ENCODE peak calls at places on chromosomes 11 and 22, in six cellular contexts. H, C, Z, K, E and N are unnamed samples.
A peak's percentile ranks its signal among the peaks of the same experiment; 100 is the strongest.

GRCh38 chr22:29726512-29727247 is 6.9 kb downstream of the CABP7 start:
- DNase-seq in C (no peak), E (no peak), H (no peak), K (no peak), Z (no peak), N (no peak)

GRCh38 chr11:76524919-76525318 is 80.1 kb downstream of the EMSY start:
- DNase-seq in K (peak; percentile 16), Z (no peak), H (no peak), C (no peak), E (peak; percentile 42), N (peak; percentile 26)

GRCh38 chr22:42072606-42073330 is 1.3 kb upstream of the PHETA2 start:
- DNase-seq in K (no peak), C (no peak), Z (no peak), H (no peak), E (no peak), N (no peak)

GRCh38 chr11:69080361-69080973 is 31.7 kb downstream of the TPCN2 start:
- DNase-seq in C (no peak), K (peak; percentile 40), H (no peak), E (no peak), Z (no peak), N (no peak)

GRCh38 chr11:35281169-35281591 is 138.2 kb downstream of the SLC1A2 start:
- DNase-seq in C (no peak), H (no peak), Z (no peak), E (no peak), K (no peak), N (no peak)

GRCh38 chr11:35969089-35970046 is 25.5 kb downstream of the LDLRAD3 start:
- DNase-seq in C (no peak), K (no peak), E (no peak), H (no peak), Z (no peak), N (no peak)

GRCh38 chr11:114140826-114141225 is 81.3 kb downstream of the ZBTB16 start:
- DNase-seq in H (no peak), K (no peak), Z (no peak), C (no peak), E (no peak), N (no peak)

GRCh38 chr22:44583076-44583760 is 85.2 kb upstream of the RTL6 start:
- DNase-seq in K (peak; percentile 18), E (no peak), C (no peak), Z (no peak), H (no peak), N (no peak)

GRCh38 chr11:124745835-124746620 is 6.0 kb downstream of the VSIG2 start:
- DNase-seq in Z (peak; percentile 80), C (no peak), H (no peak), K (peak; percentile 24), E (no peak), N (no peak)

GRCh38 chr11:121426476-121427454 is 25.3 kb upstream of the SORL1 start:
- DNase-seq in K (no peak), E (no peak), Z (peak; percentile 80), H (no peak), C (no peak), N (peak; percentile 12)

GRCh38 chr11:126624491-126624890 is 269.0 kb downstream of the ST3GAL4 start:
- DNase-seq in K (no peak), E (no peak), C (no peak), Z (no peak), H (no peak), N (no peak)

GRCh38 chr11:116638463-116638862 is 134.3 kb downstream of the BUD13 start:
- DNase-seq in Z (no peak), K (no peak), C (no peak), E (no peak), H (no peak), N (no peak)

GRCh38 chr22:38062782-38063181 is 5.6 kb downstream of the PICK1 start:
- DNase-seq in H (no peak), Z (no peak), K (no peak), C (no peak), E (no peak), N (no peak)

GRCh38 chr11:1937616-1938342 is 9.4 kb upstream of the MRPL23 start:
- DNase-seq in H (no peak), E (no peak), Z (no peak), C (no peak), K (no peak), N (no peak)

GRCh38 chr11:16382638-16383380 is 26.5 kb upstream of the SOX6 start:
- DNase-seq in H (no peak), E (no peak), Z (no peak), K (no peak), C (no peak), N (no peak)

DNA sequence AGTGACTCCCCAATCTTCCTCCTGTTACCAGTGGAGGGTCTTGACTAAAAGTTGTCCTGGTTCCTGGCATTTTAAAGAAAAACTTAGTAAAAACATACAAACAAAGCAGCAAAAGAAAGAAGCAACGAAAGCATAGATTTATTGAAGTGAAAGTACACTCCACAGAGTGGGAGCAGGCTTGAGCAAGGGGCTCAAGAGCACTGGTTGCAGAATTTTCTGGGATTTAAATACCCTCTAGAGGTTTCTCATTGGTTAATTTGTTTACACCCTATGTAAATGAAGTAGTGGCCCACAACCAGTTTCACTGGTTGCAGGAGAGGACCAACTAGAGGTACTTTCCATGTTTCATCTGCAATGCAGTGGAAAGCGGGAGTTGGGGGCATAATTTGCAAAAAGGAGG is 10.7 kb downstream of the FAM111B start:
- DNase-seq in E (no peak), H (no peak), K (no peak), C (no peak), Z (no peak), N (no peak)
- H3K4me1 ChIP-seq in E (peaks cover 7% of the 10 kb centered on the region), H (no peaks in the 10 kb centered on the region), K (no peaks in the 10 kb centered on the region), C (no peaks in the 10 kb centered on the region), Z (no peaks in the 10 kb centered on the region), N (no peaks in the 10 kb centered on the region)

GRCh38 chr11:62105611-62106245 is 18.1 kb upstream of the INCENP start:
- DNase-seq in Z (no peak), K (no peak), C (no peak), E (no peak), H (no peak), N (no peak)

GRCh38 chr11:62103141-62103540 is 20.7 kb upstream of the INCENP start:
- DNase-seq in H (no peak), C (no peak), K (no peak), E (no peak), Z (no peak), N (no peak)

GRCh38 chr11:62104001-62104400 is 19.8 kb upstream of the INCENP start:
- DNase-seq in K (no peak), Z (no peak), H (no peak), E (no peak), C (no peak), N (no peak)

GRCh38 chr11:62108017-62108750 is 15.6 kb upstream of the INCENP start:
- DNase-seq in Z (peak; percentile 92), K (peak; percentile 74), H (peak; percentile 11), C (peak; percentile 52), E (peak; percentile 65), N (peak; percentile 59)

DNA sequence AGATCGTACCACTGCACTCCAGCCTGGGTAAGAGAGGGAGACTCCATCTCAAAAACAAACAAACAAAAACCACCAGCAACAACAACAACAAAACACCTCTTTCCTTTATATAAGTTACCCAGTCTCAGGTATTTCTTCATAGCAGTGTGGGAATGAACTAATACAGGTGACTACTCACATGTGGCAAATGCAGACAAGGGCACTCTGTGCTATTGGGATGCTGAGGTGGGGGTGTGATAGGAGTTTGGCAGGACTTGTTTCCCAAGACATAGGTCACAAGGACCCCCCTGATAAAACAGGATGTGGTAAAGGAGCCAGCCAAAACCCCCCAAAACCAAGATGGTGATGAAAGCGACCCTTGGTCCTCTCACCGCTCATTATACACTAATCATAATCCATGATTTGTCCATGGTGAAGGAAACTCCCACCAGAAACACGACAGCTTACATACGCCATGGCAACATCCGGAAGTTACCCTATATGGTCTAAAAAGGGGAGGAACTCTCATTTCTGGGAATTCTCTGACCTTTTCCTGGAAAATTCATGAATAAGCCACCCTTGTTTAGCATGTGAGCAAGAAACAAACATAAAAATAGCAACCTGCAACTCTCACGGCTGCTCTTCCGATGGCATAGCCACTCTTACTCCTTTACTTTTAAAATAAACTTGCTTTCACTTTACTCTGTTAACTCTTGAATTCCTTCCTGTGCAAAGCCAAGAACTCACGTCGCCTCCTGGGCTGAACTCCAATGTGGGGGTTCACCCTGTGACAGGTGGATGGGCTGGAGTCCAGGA is 18.8 kb upstream of the INCENP start:
- DNase-seq in Z (no peak), H (no peak), C (no peak), K (no peak), E (no peak), N (no peak)
- TF ChIP-seq REST in Z (no peak), H (no peak), C (no peak), K (no peak), E (no peak), N (no peak)

DNA sequence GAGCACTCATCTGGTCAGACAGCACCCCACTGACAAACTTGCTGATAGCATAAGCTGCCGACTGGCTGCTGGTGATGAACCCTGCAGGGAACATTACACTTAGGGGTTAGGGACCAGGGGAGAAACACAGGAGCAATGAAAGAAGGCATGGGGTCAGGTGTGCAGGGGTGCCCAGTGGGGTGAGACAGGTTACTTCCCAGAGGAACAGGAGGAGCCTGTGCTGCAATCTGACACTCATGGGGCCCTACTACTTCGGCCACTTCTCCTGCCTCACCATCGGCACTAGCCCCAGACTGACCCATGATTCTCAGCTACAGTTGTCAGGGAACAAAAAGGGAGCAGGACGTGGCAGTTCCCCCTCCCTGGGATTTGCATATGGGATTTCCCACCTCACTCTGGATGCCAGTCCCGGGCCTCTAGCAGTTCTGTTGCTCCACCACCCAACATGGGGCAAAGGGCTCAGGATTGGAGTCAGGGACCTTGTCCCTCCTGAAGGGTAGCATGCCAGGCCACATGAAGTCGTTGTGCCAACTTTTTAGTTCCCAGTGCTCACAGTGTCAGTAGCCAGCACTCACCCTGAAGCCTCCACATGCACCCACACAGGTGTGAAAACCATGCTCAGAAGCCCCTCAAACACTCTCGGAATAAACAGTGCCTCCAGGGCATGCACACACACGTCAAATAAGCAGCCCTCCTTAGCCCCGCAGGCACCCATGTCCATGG is 2.2 kb downstream of the SLC37A4 start:
- DNase-seq in C (no peak), H (no peak), Z (no peak), E (no peak), K (no peak), N (no peak)
- H3K4me1 ChIP-seq in C (peaks cover 20% of the 10 kb centered on the region), H (peaks cover 14% of the 10 kb centered on the region), Z (peaks cover 14% of the 10 kb centered on the region), E (peaks cover 79% of the 10 kb centered on the region), K (peaks cover 14% of the 10 kb centered on the region), N (peaks cover 37% of the 10 kb centered on the region)

GRCh38 chr11:64544616-64545296 is 46.3 kb upstream of the SLC22A12 start:
- DNase-seq in Z (no peak), K (no peak), E (no peak), C (no peak), H (no peak), N (no peak)

GRCh38 chr11:64546176-64546575 is 44.8 kb upstream of the SLC22A12 start:
- DNase-seq in E (no peak), C (no peak), K (no peak), Z (no peak), H (no peak), N (no peak)

GRCh38 chr11:64546600-64546999 is 44.4 kb upstream of the SLC22A12 start:
- DNase-seq in Z (no peak), C (no peak), E (no peak), H (no peak), K (no peak), N (no peak)

GRCh38 chr11:64543818-64544217 is 47.2 kb upstream of the SLC22A12 start:
- DNase-seq in H (no peak), Z (no peak), C (no peak), E (no peak), K (no peak), N (no peak)

DNA sequence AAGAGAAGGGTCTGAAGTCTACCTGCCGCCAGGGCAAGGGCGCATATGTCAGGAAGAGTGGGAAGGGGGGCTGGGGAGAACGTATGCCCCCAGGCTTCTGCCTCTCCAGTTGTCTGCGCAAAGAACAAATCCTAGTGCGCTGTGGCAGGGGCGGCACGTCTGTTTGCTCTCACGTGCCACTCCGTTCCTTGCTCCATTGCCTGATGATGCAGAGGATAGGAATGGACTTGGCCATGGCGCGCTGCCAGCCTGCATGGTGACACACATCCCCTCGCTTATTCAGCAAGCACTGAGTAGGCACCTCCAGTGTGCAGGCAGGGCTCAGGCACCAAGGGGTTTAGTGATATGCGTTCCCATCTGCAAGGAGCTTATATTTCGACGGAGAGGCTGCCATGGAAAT is 45.4 kb upstream of the SLC22A12 start:
- DNase-seq in E (no peak), H (no peak), C (peak; percentile 67), K (peak; percentile 76), Z (no peak), N (peak; percentile 69)
- TF ChIP-seq REST in E (no peak), H (no peak), C (no peak), K (no peak), Z (no peak), N (no peak)